ENCODE peak calls at places on chromosomes 2 and 18, in ten cellular contexts. I, P, L, X, Q, G, F, B, Y and D are unnamed samples.

GRCh38 chr2:68594674-68595492 is 48.5 kb upstream of the PROKR1 start:
- DNase-seq in G (no peak), Q (peak), I (peak), Y (no peak), B (peak), L (peak), F (no peak), P (peak), X (peak), D (no peak)

GRCh38 chr2:236642584-236643291 is 73.1 kb downstream of the ACKR3 start:
- DNase-seq in X (no peak), F (no peak), B (peak), I (no peak), G (peak), L (peak), Q (peak), Y (no peak), P (no peak), D (no peak)

GRCh38 chr2:169641464-169641863 is 52.7 kb downstream of the CFAP210 start:
- DNase-seq in F (no peak), Q (no peak), I (no peak), P (no peak), B (no peak), X (no peak), Y (no peak), L (no peak), G (no peak), D (no peak)

GRCh38 chr18:22318745-22319407 is 98.8 kb downstream of the CTAGE1 start:
- DNase-seq in X (no peak), I (no peak), F (no peak), B (no peak), Y (no peak), L (no peak), G (no peak), Q (no peak), P (no peak), D (no peak)

GRCh38 chr2:85785027-85785822 is 31.4 kb downstream of the ATOH8 start:
- DNase-seq in L (no peak), Q (peak), P (peak), X (no peak), B (no peak), Y (peak), F (no peak), G (peak), I (no peak), D (no peak)

GRCh38 chr18:59659486-59660187 is 37.6 kb downstream of the CCBE1 start:
- DNase-seq in P (no peak), B (no peak), I (no peak), F (no peak), Y (no peak), Q (no peak), L (no peak), G (no peak), X (no peak), D (no peak)

GRCh38 chr18:10230072-10230471 is 224.4 kb upstream of the APCDD1 start:
- DNase-seq in G (no peak), F (no peak), Y (no peak), Q (peak), P (no peak), I (no peak), B (peak), X (no peak), L (no peak), D (no peak)

GRCh38 chr2:68741238-68741637 is 6.6 kb downstream of the ARHGAP25 start:
- DNase-seq in Q (no peak), P (no peak), G (no peak), L (no peak), F (no peak), I (no peak), B (no peak), X (no peak), Y (no peak), D (no peak)

GRCh38 chr18:35478520-35479435 is 19.0 kb downstream of the INO80C start:
- DNase-seq in X (peak), G (no peak), Q (peak), I (no peak), L (no peak), P (peak), B (no peak), Y (peak), F (no peak), D (no peak)

GRCh38 chr2:97868986-97869721 is 126.6 kb downstream of the TMEM131 start:
- DNase-seq in G (no peak), F (no peak), Q (peak), I (no peak), P (no peak), L (peak), X (no peak), Y (no peak), B (peak), D (no peak)

GRCh38 chr2:203327582-203327917 is 644 bp upstream of the ABI2 start:
- DNase-seq in L (no peak), I (no peak), Y (no peak), B (no peak), P (no peak), X (peak), Q (no peak), F (peak), G (no peak), D (no peak)

GRCh38 chr2:207241198-207241597 is 75.5 kb upstream of the KLF7 start:
- DNase-seq in X (peak), I (no peak), B (no peak), Q (peak), G (no peak), F (no peak), P (no peak), L (no peak), Y (no peak), D (no peak)

GRCh38 chr18:80228051-80228848 is 19.1 kb downstream of the PARD6G start:
- DNase-seq in P (no peak), L (no peak), I (no peak), X (no peak), F (no peak), Q (no peak), G (no peak), B (no peak), Y (no peak), D (no peak)

GRCh38 chr2:3078684-3079083 is 298.9 kb downstream of the EIPR1 start:
- DNase-seq in Y (no peak), P (no peak), G (no peak), F (no peak), Q (no peak), I (no peak), L (no peak), B (peak), X (no peak), D (no peak)

GRCh38 chr2:235693279-235693678 is 199.4 kb downstream of the AGAP1 start:
- DNase-seq in L (no peak), F (no peak), Q (no peak), P (no peak), Y (no peak), X (no peak), G (no peak), B (no peak), I (no peak), D (no peak)

GRCh38 chr2:219551412-219551811 is 7.6 kb downstream of the TMEM198 start:
- DNase-seq in P (no peak), F (no peak), I (no peak), Y (no peak), X (no peak), G (no peak), Q (peak), L (no peak), B (peak), D (no peak)

GRCh38 chr2:4882421-4882820 is 809.8 kb upstream of the SOX11 start:
- DNase-seq in F (no peak), G (no peak), P (no peak), X (no peak), Q (no peak), Y (no peak), L (no peak), B (no peak), I (no peak), D (no peak)

GRCh38 chr2:143778981-143779380 is 649.8 kb downstream of the ARHGAP15 start:
- DNase-seq in L (no peak), P (no peak), F (no peak), X (no peak), B (peak), G (no peak), Q (peak), I (no peak), Y (no peak), D (no peak)

GRCh38 chr2:45904267-45904921 is 252.9 kb downstream of the PRKCE start:
- DNase-seq in G (no peak), F (no peak), X (peak), Q (peak), L (no peak), B (no peak), P (no peak), I (no peak), Y (no peak), D (no peak)

GRCh38 chr2:136052374-136053362 is 65.3 kb downstream of the CXCR4 start:
- DNase-seq in P (no peak), X (no peak), Q (no peak), G (no peak), Y (no peak), I (no peak), L (no peak), B (no peak), F (no peak), D (no peak)

GRCh38 chr2:110662560-110662959 is 15.3 kb downstream of the BUB1 start:
- DNase-seq in G (no peak), I (no peak), F (no peak), P (no peak), B (no peak), L (no peak), Y (no peak), X (no peak), Q (peak), D (no peak)

GRCh38 chr2:132438650-132439030 is 22.0 kb downstream of the GPR39 start:
- DNase-seq in X (no peak), B (peak), G (peak), F (no peak), I (no peak), P (no peak), L (no peak), Y (no peak), Q (peak), D (no peak)

GRCh38 chr18:62523255-62523588 is 397 bp downstream of the ZCCHC2 start:
- DNase-seq in Y (no peak), B (no peak), X (no peak), I (no peak), Q (no peak), L (no peak), P (no peak), F (peak), G (no peak), D (no peak)

GRCh38 chr2:27323592-27324285 is 842 bp upstream of the MPV17 start:
- DNase-seq in G (no peak), L (no peak), I (no peak), Y (no peak), B (no peak), P (no peak), Q (no peak), F (no peak), X (no peak), D (no peak)

GRCh38 chr2:88199912-88200682 is 30.0 kb downstream of the THNSL2 start:
- DNase-seq in Y (peak), I (peak), L (peak), P (peak), X (no peak), B (peak), F (no peak), Q (no peak), G (no peak), D (no peak)